ENCODE peak calls at places on chromosomes 7 and 10, in eight cellular contexts. G is left ventricle myocardium inferior; B is naive thymus-derived CD4-positive, alpha-beta T cell; K is left lung; J is lower lobe of right lung; F is adipocyte; P is PC-9; M is small intestine. S is an unnamed sample.

GRCh38 chr10:79266543-79267312 is 80.5 kb upstream of the PPIF start:
- DNase-seq in G (peak; percentile 70), B (no peak), K (peak; percentile 88), J (peak; percentile 86), F (peak; percentile 91), P (no peak), M (no peak), S (peak; percentile 92)

GRCh38 chr10:24947304-24948097 is 4.9 kb downstream of the PRTFDC1 start:
- DNase-seq in G (no peak), B (no peak), K (no peak), J (no peak), F (no peak), P (no peak), M (no peak), S (peak; percentile 14)

GRCh38 chr7:132430863-132431822 is 145.1 kb downstream of the PLXNA4 start:
- DNase-seq in G (no peak), B (peak; percentile 45), K (peak; percentile 53), J (no peak), F (no peak), P (no peak), M (peak; percentile 97), S (peak; percentile 63)

GRCh38 chr7:129391546-129392211 is 42.6 kb upstream of the STRIP2 start:
- DNase-seq in G (no peak), B (no peak), K (no peak), J (no peak), F (no peak), P (no peak), M (no peak), S (no peak)

GRCh38 chr7:84372155-84372621 is 177.6 kb upstream of the SEMA3A start:
- DNase-seq in G (no peak), B (no peak), K (no peak), J (no peak), F (peak; percentile 71), P (no peak), M (no peak), S (peak; percentile 79)

GRCh38 chr7:85489498-85489897 is 302.6 kb upstream of the SEMA3D start:
- DNase-seq in G (no peak), B (no peak), K (no peak), J (no peak), F (peak; percentile 70), P (no peak), M (no peak), S (peak; percentile 85)

GRCh38 chr7:142567676-142568075 is 181.6 kb upstream of the PRSS1 start:
- DNase-seq in G (no peak), B (no peak), K (no peak), J (no peak), F (no peak), P (no peak), M (no peak), S (no peak)

GRCh38 chr10:16481052-16481728 is 40.5 kb downstream of the C1QL3 start:
- DNase-seq in G (no peak), B (no peak), K (no peak), J (no peak), F (peak; percentile 12), P (no peak), M (no peak), S (no peak)

GRCh38 chr10:35705671-35706070 is 63.6 kb upstream of the FZD8 start:
- DNase-seq in G (no peak), B (no peak), K (no peak), J (no peak), F (no peak), P (no peak), M (no peak), S (no peak)

GRCh38 chr10:29204119-29204518 is 84.8 kb upstream of the LYZL1 start:
- DNase-seq in G (no peak), B (no peak), K (no peak), J (no peak), F (no peak), P (no peak), M (no peak), S (no peak)

GRCh38 chr7:131431289-131431688 is 103.6 kb downstream of the MKLN1 start:
- DNase-seq in G (peak; percentile 38), B (no peak), K (no peak), J (no peak), F (no peak), P (no peak), M (no peak), S (peak; percentile 23)

GRCh38 chr7:150356265-150356897 is 12.2 kb upstream of the REPIN1 start:
- DNase-seq in G (no peak), B (peak; percentile 53), K (no peak), J (no peak), F (peak; percentile 79), P (no peak), M (no peak), S (peak; percentile 57)

GRCh38 chr10:16141499-16141898 is 281.2 kb upstream of the MINDY3 start:
- DNase-seq in G (no peak), B (no peak), K (no peak), J (no peak), F (no peak), P (no peak), M (no peak), S (no peak)

GRCh38 chr7:157970744-157971143 is 616.9 kb downstream of the PTPRN2 start:
- DNase-seq in G (no peak), B (no peak), K (no peak), J (no peak), F (no peak), P (no peak), M (no peak), S (no peak)

GRCh38 chr10:29535012-29535777 is 99.6 kb downstream of the SVIL start:
- DNase-seq in G (peak; percentile 51), B (no peak), K (peak; percentile 50), J (peak; percentile 53), F (peak; percentile 80), P (no peak), M (peak; percentile 21), S (peak; percentile 80)

GRCh38 chr7:1425292-1426136 is 33.8 kb downstream of the MICALL2 start:
- DNase-seq in G (no peak), B (no peak), K (no peak), J (no peak), F (peak; percentile 15), P (no peak), M (no peak), S (peak; percentile 26)

GRCh38 chr7:137403282-137403681 is 59.7 kb upstream of the PTN start:
- DNase-seq in G (no peak), B (no peak), K (no peak), J (no peak), F (no peak), P (no peak), M (no peak), S (no peak)

GRCh38 chr10:50501899-50502556 is 121.7 kb downstream of the SGMS1 start:
- DNase-seq in G (no peak), B (no peak), K (no peak), J (no peak), F (no peak), P (peak; percentile 71), M (no peak), S (peak; percentile 38)

GRCh38 chr7:80150621-80151273 is 16.1 kb downstream of the GNAI1 start:
- DNase-seq in G (no peak), B (no peak), K (no peak), J (no peak), F (peak; percentile 39), P (no peak), M (no peak), S (peak; percentile 63)

GRCh38 chr10:99328579-99329237 is 448 bp upstream of the CNNM1 start:
- DNase-seq in G (no peak), B (no peak), K (no peak), J (no peak), F (peak; percentile 13), P (no peak), M (no peak), S (no peak)

GRCh38 chr7:40507166-40507565 is 372.4 kb downstream of the SUGCT start:
- DNase-seq in G (no peak), B (no peak), K (no peak), J (no peak), F (no peak), P (no peak), M (peak; percentile 42), S (peak; percentile 21)

GRCh38 chr10:99532687-99533495 is at the start of gene NKX2-3:
- DNase-seq in G (peak; percentile 48), B (no peak), K (peak; percentile 76), J (peak; percentile 68), F (peak; percentile 36), P (no peak), M (peak; percentile 42), S (no peak)

GRCh38 chr7:123558506-123558874 is 872 bp upstream of the NDUFA5 start:
- DNase-seq in G (no peak), B (no peak), K (no peak), J (no peak), F (no peak), P (no peak), M (no peak), S (no peak)
- H3K4me3 ChIP-seq in G (peak overlapping the region; percentile 78), B (peak overlapping the region; percentile 95), K (peak overlapping the region; percentile 65), J (peak overlapping the region; percentile 68), F (peak overlapping the region; percentile 94), P (peak overlapping the region; percentile 82), M (no peak overlapping the region), S (peak overlapping the region; percentile 79)

DNA sequence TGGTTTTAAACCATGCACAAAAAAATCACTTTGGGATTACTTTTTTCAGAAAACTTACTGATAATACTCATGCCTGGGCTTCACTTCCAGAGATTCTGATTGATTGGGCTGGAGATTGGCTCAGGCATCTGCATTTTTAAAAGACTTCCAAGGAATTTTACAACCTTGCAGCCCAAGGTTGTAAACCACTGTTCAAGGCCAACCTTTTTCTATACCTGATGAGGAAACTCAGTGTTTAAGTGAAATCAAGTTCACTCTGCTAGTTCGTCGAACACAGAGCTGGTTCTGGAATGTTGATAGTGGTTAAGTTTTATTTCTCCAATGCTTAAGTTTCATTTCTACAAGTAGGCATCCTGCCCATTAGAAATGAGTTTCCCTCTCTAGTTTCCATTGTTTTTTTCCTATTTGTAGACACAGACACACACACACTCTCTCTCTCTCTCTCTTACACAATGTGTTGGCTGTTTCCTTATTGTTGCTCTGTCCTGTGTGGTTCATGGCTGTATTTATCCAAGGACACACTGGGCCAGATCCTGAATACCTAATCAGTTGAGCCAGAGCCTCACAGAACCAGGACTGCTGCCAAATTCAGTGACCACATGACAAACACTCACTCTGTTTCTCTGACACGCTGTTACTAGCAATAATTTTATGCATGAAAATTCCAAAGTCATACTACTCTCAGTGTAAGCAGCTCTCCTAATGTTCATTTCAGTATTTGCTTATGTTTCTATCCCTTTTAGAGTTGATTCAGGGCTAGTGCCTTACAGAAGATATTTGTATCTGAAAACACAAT is 3.7 kb upstream of the IFIT1B start:
- DNase-seq in G (peak; percentile 69), B (no peak), K (peak; percentile 78), J (peak; percentile 62), F (peak; percentile 92), P (peak; percentile 75), M (peak; percentile 84), S (peak; percentile 94)
- H3K4me3 ChIP-seq in G (peak overlapping the region; percentile 32), B (no peak overlapping the region), K (no peak overlapping the region), J (no peak overlapping the region), F (peak overlapping the region; percentile 52), P (no peak overlapping the region), M (no peak overlapping the region), S (no peak overlapping the region)

DNA sequence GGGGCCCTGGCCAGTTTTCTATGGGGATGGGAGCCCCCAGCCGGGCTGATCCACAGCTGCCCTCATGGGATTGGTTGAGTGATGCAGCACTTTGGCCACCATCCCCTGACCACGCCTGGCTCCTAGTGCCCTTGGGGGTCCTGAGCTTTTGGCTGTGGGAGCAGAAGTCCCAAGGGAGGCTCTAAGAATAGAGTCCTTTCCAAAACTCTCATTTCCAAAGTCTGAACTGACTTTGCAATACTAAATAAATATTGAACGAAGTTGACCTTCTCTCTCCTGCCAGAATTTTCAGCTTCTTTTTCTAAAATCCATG is 62.6 kb upstream of the IGFBP3 start:
- DNase-seq in G (no peak), B (no peak), K (no peak), J (no peak), F (no peak), P (no peak), M (no peak), S (no peak)
- H3K4me3 ChIP-seq in G (no peak overlapping the region), B (no peak overlapping the region), K (no peak overlapping the region), J (no peak overlapping the region), F (no peak overlapping the region), P (no peak overlapping the region), M (no peak overlapping the region), S (no peak overlapping the region)

GRCh38 chr7:19773361-19773760 is at the start of gene TMEM196:
- DNase-seq in G (no peak), B (no peak), K (no peak), J (no peak), F (no peak), P (no peak), M (no peak), S (no peak)
- H3K4me3 ChIP-seq in G (peak within 1 kb of the TSS; percentile 35), B (no peak within 1 kb of the TSS), K (no peak within 1 kb of the TSS), J (no peak within 1 kb of the TSS), F (peak within 1 kb of the TSS; percentile 80), P (no peak within 1 kb of the TSS), M (no peak within 1 kb of the TSS), S (no peak within 1 kb of the TSS)